ENCODE peak calls at places on chromosomes 13 and 19, in four cellular contexts. D, X, G and Q are unnamed samples. For H3K9me3, the result is how much of the 10 kb centered on the place peaks cover.

GRCh38 chr19:10013316-10013715 is at the start of gene RDH8:
- DNase-seq in D (no peak), X (no peak), G (no peak), Q (no peak)

GRCh38 chr13:84959818-84960217 is 839.4 kb downstream of the SLITRK6 start:
- DNase-seq in D (no peak), X (no peak), G (no peak), Q (no peak)

GRCh38 chr13:101301053-101301452 is 115.3 kb downstream of the NALCN start:
- DNase-seq in D (no peak), X (no peak), G (no peak), Q (no peak)

GRCh38 chr13:105266615-105267014 is 1268.8 kb downstream of the EFNB2 start:
- DNase-seq in D (no peak), X (no peak), G (no peak), Q (no peak)

GRCh38 chr19:5237939-5238480 is 102.6 kb downstream of the PTPRS start:
- DNase-seq in D (no peak), X (no peak), G (no peak), Q (no peak)

GRCh38 chr19:3573162-3573857 is 566 bp downstream of the HMG20B start:
- DNase-seq in D (no peak), X (peak), G (no peak), Q (peak)

GRCh38 chr13:77946522-77946921 is 27.9 kb upstream of the EDNRB start:
- DNase-seq in D (no peak), X (no peak), G (no peak), Q (no peak)

GRCh38 chr19:16441661-16442071 is 30.1 kb downstream of the EPS15L1 start:
- DNase-seq in D (peak), X (no peak), G (no peak), Q (no peak)

GRCh38 chr19:46821512-46822359 is 28.9 kb downstream of the AP2S1 start:
- DNase-seq in D (no peak), X (no peak), G (no peak), Q (peak)

GRCh38 chr19:8605514-8605913 is 5.0 kb downstream of the ADAMTS10 start:
- DNase-seq in D (no peak), X (no peak), G (no peak), Q (no peak)

GRCh38 chr13:46527237-46527636 is 25.7 kb upstream of the LRCH1 start:
- DNase-seq in D (no peak), X (no peak), G (no peak), Q (no peak)

GRCh38 chr13:36158606-36159005 is 27.4 kb upstream of the DCLK1 start:
- DNase-seq in D (no peak), X (no peak), G (no peak), Q (no peak)

GRCh38 chr13:27619711-27620376 is 485 bp downstream of the LNX2 start:
- DNase-seq in D (peak), X (no peak), G (peak), Q (peak)

GRCh38 chr19:4811328-4812131 is 20.0 kb downstream of the TICAM1 start:
- DNase-seq in D (peak), X (peak), G (peak), Q (peak)

DNA sequence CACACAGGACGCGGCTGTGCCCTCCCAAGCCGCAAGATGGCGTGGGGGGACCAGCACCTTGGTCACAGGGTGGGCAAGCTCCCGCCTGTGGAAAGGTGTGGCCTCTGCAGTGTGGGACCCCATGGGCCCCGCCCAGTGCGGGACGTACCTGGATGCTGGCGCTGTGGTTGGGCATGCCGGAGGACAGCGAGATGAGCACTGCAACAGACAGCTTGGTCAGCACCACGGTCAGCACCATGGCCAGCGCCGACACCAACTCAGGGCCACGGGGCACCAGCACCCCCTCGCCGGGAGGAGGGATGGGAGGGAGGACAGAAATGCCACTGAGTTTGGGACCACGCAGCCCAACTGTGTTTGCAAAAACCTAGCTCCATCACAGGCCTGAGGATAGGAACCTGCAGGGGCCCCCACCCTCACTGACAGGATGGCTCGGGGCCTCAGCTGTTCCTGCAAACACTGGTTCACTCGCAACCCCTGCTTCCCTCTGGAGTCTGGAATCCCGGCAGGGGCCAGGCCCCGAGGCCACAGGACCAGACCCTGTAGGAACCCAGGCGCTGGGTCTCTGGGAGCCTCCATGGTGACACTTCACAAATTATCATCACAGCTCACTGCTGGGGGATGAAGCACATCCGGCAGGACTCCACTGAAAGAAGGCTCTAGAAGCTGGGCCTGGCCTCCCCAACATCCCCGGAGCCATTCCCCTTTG is 27.1 kb downstream of the IZUMO4 start:
- DNase-seq in D (no peak), X (no peak), G (no peak), Q (peak)
- TF ChIP-seq POLR2AphosphoS5 in D (no peak), X (no peak), G (no peak), Q (no peak)

GRCh38 chr19:57327993-57328392 is 7.7 kb downstream of the ZNF543 start:
- DNase-seq in D (no peak), X (no peak), G (no peak), Q (no peak)

GRCh38 chr19:57321746-57322145 is 1.5 kb downstream of the ZNF543 start:
- DNase-seq in D (no peak), X (no peak), G (no peak), Q (no peak)

GRCh38 chr19:57320180-57321084 is at the start of gene ZNF543:
- DNase-seq in D (peak), X (peak), G (peak), Q (peak)

GRCh38 chr19:57321164-57321563 is 892 bp downstream of the ZNF543 start:
- DNase-seq in D (no peak), X (no peak), G (no peak), Q (no peak)

GRCh38 chr19:57324992-57325391 is 4.7 kb downstream of the ZNF543 start:
- DNase-seq in D (no peak), X (no peak), G (no peak), Q (no peak)
- H3K9me3 ChIP-seq in D (under half), X (under half), G (half or more), Q (under half)

DNA sequence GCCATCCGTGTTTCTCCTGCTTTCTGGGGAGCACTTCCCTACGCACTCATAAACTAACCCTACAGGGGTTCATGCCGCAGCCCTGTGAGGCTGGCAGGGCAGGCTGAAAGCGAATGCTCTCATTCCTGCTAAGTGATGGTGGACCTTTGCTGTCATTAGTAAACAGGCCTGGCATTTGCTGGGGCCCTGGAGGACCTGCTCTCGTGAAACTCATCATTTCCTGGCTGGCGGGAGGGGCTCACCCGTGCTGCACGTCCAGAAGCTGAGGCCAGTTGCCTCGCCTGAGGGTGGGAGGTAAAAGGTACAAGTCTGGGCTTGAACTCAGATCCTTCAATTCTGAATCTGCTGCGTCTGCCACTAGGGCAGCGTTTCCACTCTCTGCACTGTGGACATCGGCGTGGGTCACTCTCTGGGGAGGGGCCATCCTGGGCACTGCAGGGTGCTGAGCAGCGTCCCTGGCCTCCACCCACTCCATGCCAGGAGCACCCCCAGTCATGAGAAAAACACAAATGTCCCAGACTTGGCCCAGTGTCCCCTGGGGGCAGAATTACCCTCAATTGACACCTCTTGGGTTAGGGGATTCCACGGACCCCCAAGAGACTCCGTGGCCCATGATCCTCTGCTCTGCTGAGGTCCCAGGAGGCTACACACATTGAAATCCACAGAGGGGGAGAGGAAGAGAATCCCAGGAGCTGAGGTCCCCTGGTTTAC is 7.0 kb downstream of the MOB3A start:
- DNase-seq in D (no peak), X (no peak), G (peak), Q (no peak)
- TF ChIP-seq POLR2AphosphoS5 in D (no peak), X (no peak), G (no peak), Q (no peak)

GRCh38 chr19:44202470-44202869 is 9.9 kb upstream of the ZNF227 start:
- DNase-seq in D (no peak), X (no peak), G (no peak), Q (no peak)

GRCh38 chr19:44192127-44192526 is 20.2 kb upstream of the ZNF227 start:
- DNase-seq in D (no peak), X (no peak), G (no peak), Q (no peak)

GRCh38 chr19:44196772-44197171 is 15.6 kb upstream of the ZNF227 start:
- DNase-seq in D (no peak), X (no peak), G (no peak), Q (no peak)
- H3K9me3 ChIP-seq in D (under half), X (under half), G (under half), Q (under half)

GRCh38 chr19:50203281-50204080 is at the start of gene MYH14:
- DNase-seq in D (peak), X (peak), G (peak), Q (peak)
- TF ChIP-seq POLR2AphosphoS5 in D (no peak), X (peak), G (no peak), Q (no peak)

GRCh38 chr19:58434217-58434616 is 5.7 kb downstream of the ZNF132 start:
- DNase-seq in D (no peak), X (no peak), G (no peak), Q (no peak)

GRCh38 chr19:58428617-58429016 is 11.3 kb downstream of the ZNF132 start:
- DNase-seq in D (no peak), X (no peak), G (no peak), Q (no peak)

GRCh38 chr19:58429745-58430144 is 10.2 kb downstream of the ZNF132 start:
- DNase-seq in D (no peak), X (no peak), G (no peak), Q (no peak)
- H3K9me3 ChIP-seq in D (under half), X (half or more), G (half or more), Q (half or more)

GRCh38 chr13:39321578-39321977 is 281.4 kb downstream of the LHFPL6 start:
- DNase-seq in D (no peak), X (no peak), G (no peak), Q (no peak)
- TF ChIP-seq POLR2AphosphoS5 in D (no peak), X (peak), G (no peak), Q (no peak)